ENCODE peak calls at places on chromosome 6, in four cellular contexts. F is fibroblast of lung, E is endothelial cell, X is right atrium auricular region. R is an unnamed sample.

GRCh38 chr6:44733868-44734267 is 346.4 kb downstream of the CDC5L start:
- DNase-seq in E (no peak), F (no peak), X (peak), R (no peak)

GRCh38 chr6:135281227-135281626 is 100.1 kb downstream of the MYB start:
- DNase-seq in E (no peak), F (no peak), X (no peak), R (no peak)

GRCh38 chr6:130020106-130020851 is 1.9 kb downstream of the L3MBTL3 start:
- DNase-seq in F (no peak), X (no peak), E (peak), R (no peak)

GRCh38 chr6:85008311-85009015 is 244.1 kb upstream of the TBX18 start:
- DNase-seq in E (no peak), F (no peak), X (no peak), R (no peak)

GRCh38 chr6:84094050-84094435 is 60.5 kb downstream of the MRAP2 start:
- DNase-seq in E (no peak), F (peak), X (no peak), R (peak)

GRCh38 chr6:1062786-1063545 is 248.9 kb upstream of the FOXQ1 start:
- DNase-seq in F (no peak), E (no peak), X (no peak), R (no peak)

GRCh38 chr6:42131531-42131930 is 10.9 kb downstream of the C6orf132 start:
- DNase-seq in X (no peak), F (peak), E (no peak), R (peak)

GRCh38 chr6:6842301-6842700 is 253.8 kb downstream of the LY86 start:
- DNase-seq in E (no peak), X (no peak), F (no peak), R (no peak)

GRCh38 chr6:103672169-103672568 is 1187.5 kb downstream of the HACE1 start:
- DNase-seq in F (peak), E (no peak), X (no peak), R (no peak)

GRCh38 chr6:36827261-36828079 is 11.8 kb downstream of the CPNE5 start:
- DNase-seq in F (peak), X (no peak), E (peak), R (peak)

GRCh38 chr6:41655706-41656668 is 17.7 kb downstream of the MDFI start:
- DNase-seq in F (peak), X (no peak), E (peak), R (peak)

GRCh38 chr6:131381052-131381451 is 192.0 kb upstream of the ARG1 start:
- DNase-seq in X (no peak), F (no peak), E (no peak), R (no peak)

GRCh38 chr6:143556529-143556928 is 45.0 kb upstream of the FUCA2 start:
- DNase-seq in E (no peak), F (peak), X (no peak), R (peak)

GRCh38 chr6:98775205-98775604 is 59.2 kb upstream of the POU3F2 start:
- DNase-seq in E (no peak), F (no peak), X (no peak), R (no peak)

GRCh38 chr6:100479180-100480035 is 14.7 kb upstream of the SIM1 start:
- DNase-seq in X (no peak), E (no peak), F (no peak), R (no peak)

GRCh38 chr6:22251331-22251730 is 45.5 kb downstream of the PRL start:
- DNase-seq in X (no peak), E (no peak), F (peak), R (peak)

GRCh38 chr6:157434349-157435016 is 53.5 kb downstream of the ZDHHC14 start:
- DNase-seq in X (peak), F (no peak), E (no peak), R (no peak)

GRCh38 chr6:56363796-56364195 is 116.4 kb upstream of the COL21A1 start:
- DNase-seq in F (no peak), X (no peak), E (no peak), R (no peak)

GRCh38 chr6:14333556-14334305 is 216.2 kb downstream of the CD83 start:
- DNase-seq in X (no peak), E (no peak), F (peak), R (peak)

GRCh38 chr6:36961441-36962430 is 7.2 kb downstream of the PI16 start:
- DNase-seq in E (no peak), X (no peak), F (no peak), R (no peak)

GRCh38 chr6:134495203-134495892 is 177.4 kb upstream of the SGK1 start:
- DNase-seq in F (no peak), E (no peak), X (no peak), R (no peak)

GRCh38 chr6:104936766-104937535 is 20.0 kb upstream of the LIN28B start:
- DNase-seq in F (no peak), E (no peak), X (no peak), R (no peak)

GRCh38 chr6:50272611-50273010 is 222.9 kb upstream of the DEFB112 start:
- DNase-seq in X (no peak), F (no peak), E (no peak), R (no peak)

GRCh38 chr6:30836957-30837356 is 47.4 kb upstream of the DDR1 start:
- DNase-seq in E (no peak), X (no peak), F (peak), R (peak)

GRCh38 chr6:19554356-19555225 is 282.6 kb upstream of the ID4 start:
- DNase-seq in X (no peak), E (no peak), F (peak), R (no peak)

GRCh38 chr6:155317186-155317585 is 2.9 kb upstream of the TFB1M start:
- DNase-seq in X (no peak), F (no peak), E (no peak), R (no peak)

GRCh38 chr6:130796313-130796905 is 30.8 kb upstream of the SMLR1 start:
- DNase-seq in E (no peak), X (no peak), F (peak), R (peak)

GRCh38 chr6:145091827-145092164 is 643.5 kb downstream of the EPM2A start:
- DNase-seq in E (no peak), F (no peak), X (no peak), R (no peak)

GRCh38 chr6:37204014-37204751 is 34.2 kb downstream of the PIM1 start:
- DNase-seq in F (peak), X (no peak), E (no peak), R (peak)

GRCh38 chr6:2857580-2858337 is 16.1 kb upstream of the SERPINB1 start:
- DNase-seq in F (peak), X (no peak), E (peak), R (peak)

GRCh38 chr6:113190170-113190569 is 667.0 kb upstream of the MARCKS start:
- DNase-seq in E (peak), X (no peak), F (no peak), R (no peak)

GRCh38 chr6:136962661-136963060 is 40.6 kb downstream of the SLC35D3 start:
- DNase-seq in X (no peak), F (no peak), E (peak), R (no peak)

GRCh38 chr6:35972471-35972985 is 51.6 kb upstream of the SRPK1 start:
- DNase-seq in E (peak), F (no peak), X (no peak), R (peak)

GRCh38 chr6:165585060-165585459 is 78.0 kb downstream of the PDE10A start:
- DNase-seq in E (no peak), F (peak), X (no peak), R (peak)

GRCh38 chr6:7730852-7731251 is 5.0 kb downstream of the BMP6 start:
- DNase-seq in E (no peak), X (no peak), F (peak), R (peak)

GRCh38 chr6:11374036-11375010 is 141.9 kb upstream of the NEDD9 start:
- DNase-seq in F (no peak), X (no peak), E (no peak), R (no peak)

GRCh38 chr6:40390144-40390800 is 196.9 kb downstream of the LRFN2 start:
- DNase-seq in X (no peak), F (no peak), E (no peak), R (no peak)

GRCh38 chr6:21992178-21992967 is 304.5 kb downstream of the PRL start:
- DNase-seq in F (peak), E (no peak), X (no peak), R (peak)

GRCh38 chr6:10276106-10276505 is 138.8 kb downstream of the TFAP2A start:
- DNase-seq in X (no peak), F (peak), E (no peak), R (peak)

GRCh38 chr6:20873425-20874190 is 339.4 kb downstream of the CDKAL1 start:
- DNase-seq in X (no peak), F (no peak), E (no peak), R (no peak)
- TF ChIP-seq CTCF in X (no peak), F (no peak), E (no peak), R (no peak)

GRCh38 chr6:168711049-168711640 is 270.2 kb downstream of the SMOC2 start:
- DNase-seq in E (no peak), X (no peak), F (no peak), R (no peak)
- TF ChIP-seq CTCF in E (peak), X (peak), F (no peak), R (peak)

GRCh38 chr6:25963426-25964123 is 973 bp downstream of the TRIM38 start:
- DNase-seq in F (no peak), E (no peak), X (no peak), R (no peak)
- TF ChIP-seq CTCF in F (no peak), E (no peak), X (no peak), R (no peak)

DNA sequence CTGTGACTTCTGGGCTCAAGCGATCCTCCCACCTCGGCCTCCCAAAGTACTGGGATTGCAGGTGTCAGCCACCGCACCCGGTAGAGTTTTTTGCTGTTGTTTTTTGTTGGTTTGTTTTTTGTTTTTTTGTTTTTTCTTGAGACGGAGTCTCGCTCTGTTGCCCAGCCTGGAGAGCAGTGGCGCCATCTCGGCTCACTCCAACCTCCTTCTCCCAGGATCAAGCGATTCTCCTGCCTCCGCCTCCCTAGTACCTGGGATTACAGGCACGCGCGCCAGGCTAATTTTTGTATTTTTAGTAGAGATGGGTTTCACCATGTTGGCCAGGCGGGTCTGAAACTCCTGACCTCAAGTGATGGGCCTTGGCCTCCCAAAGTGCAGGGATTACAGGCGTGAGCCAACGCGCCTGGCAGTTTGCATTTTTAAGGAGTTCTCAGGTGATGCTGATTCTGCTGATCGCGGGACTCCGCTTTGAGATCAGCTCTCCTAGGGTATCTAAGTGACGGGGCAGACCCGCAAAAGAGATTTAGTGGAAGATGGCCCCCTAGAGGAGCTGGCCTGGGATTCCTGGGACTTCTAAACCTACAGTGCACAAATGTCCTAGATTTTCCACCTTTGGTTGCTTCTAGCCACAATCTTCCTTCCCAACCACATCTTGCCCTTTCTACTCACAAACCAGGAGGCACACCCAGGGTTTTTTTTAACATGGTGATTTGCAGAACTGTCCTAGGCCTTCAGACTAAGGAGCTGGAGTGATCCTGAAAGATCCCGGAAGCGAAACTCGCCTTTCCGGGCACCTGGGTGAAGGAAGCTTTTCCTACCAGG is 45.2 kb downstream of the DPPA5 start:
- DNase-seq in F (peak), X (no peak), E (peak), R (no peak)
- TF ChIP-seq CTCF in F (peak), X (no peak), E (no peak), R (no peak)

GRCh38 chr6:139378226-139378625 is 3.8 kb upstream of the CITED2 start:
- DNase-seq in X (no peak), F (no peak), E (no peak), R (no peak)

GRCh38 chr6:139376054-139376355 is 1.6 kb upstream of the CITED2 start:
- DNase-seq in X (no peak), F (peak), E (no peak), R (peak)

GRCh38 chr6:139375239-139376053 is 998 bp upstream of the CITED2 start:
- DNase-seq in X (peak), F (peak), E (peak), R (peak)

GRCh38 chr6:139374357-139375238 is at the start of gene CITED2:
- DNase-seq in F (peak), X (peak), E (peak), R (peak)

GRCh38 chr6:139376604-139377218 is 2.3 kb upstream of the CITED2 start:
- DNase-seq in F (peak), E (no peak), X (peak), R (peak)
- TF ChIP-seq CTCF in F (no peak), E (no peak), X (no peak), R (no peak)